ENCODE peak calls at places on chromosomes 7 and 10, in five cellular contexts. E is endothelial cell of umbilical vein, A is suprapubic skin, O is endothelial cell, S is thoracic aorta. T is an unnamed sample.

GRCh38 chr7:24971333-24972165 is 8.4 kb downstream of the OSBPL3 start:
- DNase-seq in E (peak; percentile 56), O (no peak), A (peak; percentile 62), S (no peak), T (peak; percentile 58)

GRCh38 chr7:47580811-47581331 is 1.0 kb downstream of the TNS3 start:
- DNase-seq in E (no peak), O (no peak), A (no peak), S (no peak), T (no peak)

GRCh38 chr10:52617346-52617745 is 155.2 kb downstream of the MBL2 start:
- DNase-seq in O (no peak), S (no peak), A (no peak), E (no peak), T (no peak)

GRCh38 chr7:157904211-157904865 is 567.5 kb downstream of the DNAJB6 start:
- DNase-seq in S (no peak), E (no peak), A (no peak), O (no peak), T (no peak)

GRCh38 chr7:149422914-149423285 is 38.0 kb downstream of the ZNF777 start:
- DNase-seq in S (no peak), O (peak; percentile 18), E (peak; percentile 7), A (no peak), T (no peak)

GRCh38 chr10:117946525-117947070 is 100.1 kb downstream of the RAB11FIP2 start:
- DNase-seq in A (no peak), E (no peak), S (no peak), O (no peak), T (no peak)

GRCh38 chr10:79074732-79075131 is 6.0 kb downstream of the ZMIZ1 start:
- DNase-seq in S (no peak), O (no peak), E (no peak), A (no peak), T (no peak)

GRCh38 chr7:150945853-150946825 is 32.0 kb downstream of the KCNH2 start:
- DNase-seq in A (peak; percentile 65), O (no peak), S (no peak), E (no peak), T (no peak)

GRCh38 chr7:80411621-80412020 is 100.2 kb downstream of the GNAT3 start:
- DNase-seq in A (no peak), O (no peak), S (no peak), E (no peak), T (no peak)

GRCh38 chr7:155999631-156000489 is 187.6 kb upstream of the SHH start:
- DNase-seq in A (peak; percentile 49), O (no peak), S (no peak), E (no peak), T (no peak)

GRCh38 chr10:77641788-77642397 is 4.3 kb upstream of the KCNMA1 start:
- DNase-seq in E (peak; percentile 78), S (peak; percentile 77), O (peak; percentile 68), A (no peak), T (peak; percentile 69)

GRCh38 chr7:25857376-25858067 is 294.5 kb upstream of the NFE2L3 start:
- DNase-seq in E (no peak), O (peak; percentile 48), S (no peak), A (peak; percentile 87), T (no peak)

GRCh38 chr10:64206409-64206808 is 685.2 kb downstream of the REEP3 start:
- DNase-seq in S (no peak), O (no peak), E (no peak), A (no peak), T (no peak)

GRCh38 chr7:132569884-132570614 is 6.2 kb downstream of the PLXNA4 start:
- DNase-seq in S (no peak), E (peak; percentile 29), A (no peak), O (no peak), T (no peak)

GRCh38 chr10:72277340-72277995 is 3.7 kb downstream of the DDIT4 start:
- DNase-seq in E (no peak), S (no peak), A (no peak), O (no peak), T (no peak)

GRCh38 chr10:33139191-33139646 is 181.2 kb upstream of the ITGB1 start:
- DNase-seq in O (no peak), A (no peak), S (no peak), E (no peak), T (no peak)

GRCh38 chr10:97759157-97759980 is 12.4 kb downstream of the SFRP5 start:
- DNase-seq in O (peak; percentile 88), E (peak; percentile 62), S (no peak), A (no peak), T (peak; percentile 46)

GRCh38 chr7:20596653-20597052 is 18.8 kb upstream of the ABCB5 start:
- DNase-seq in A (no peak), S (no peak), E (peak; percentile 87), O (no peak), T (no peak)

GRCh38 chr10:101050206-101051069 is 11.4 kb upstream of the KAZALD1 start:
- DNase-seq in O (peak; percentile 96), S (no peak), E (peak; percentile 49), A (peak; percentile 78), T (no peak)

GRCh38 chr10:104862-105565 is 30.2 kb upstream of the ZMYND11 start:
- DNase-seq in O (no peak), A (no peak), S (no peak), E (no peak), T (no peak)

GRCh38 chr10:92822060-92822634 is 26.2 kb upstream of the EXOC6 start:
- DNase-seq in E (peak; percentile 97), A (no peak), S (no peak), O (no peak), T (no peak)

GRCh38 chr10:90179696-90180407 is 478.5 kb downstream of the KIF20B start:
- DNase-seq in A (no peak), S (no peak), O (no peak), E (no peak), T (no peak)

T was measured in smooth muscle cell of the brain vasculature.